ENCODE peak calls at places on chromosomes 12 and 14, in nine cellular contexts. X is stimulated activated naive CD4-positive, alpha-beta T cell; F is cardiac muscle cell; Y is stimulated activated CD4-positive, alpha-beta T cell treated with anti-CD3 and anti-CD28 coated beads, TNF-alpha, amount 100 ng/mL, for 4 hours; K is substantia nigra; A is stimulated activated naive CD8-positive, alpha-beta T cell treated with anti-CD3 and anti-CD28 coated beads, Interleukin-15, amount 100 ng/mL, for 72 hours; W is NCI-H510A treated with DMSO at 0.1 percent for 48 hours; Q is GDM1; G is omental fat pad. R is an unnamed sample.
A peak's percentile ranks its signal among the peaks of the same experiment; 100 is the strongest.

GRCh38 chr14:105503296-105503640 is 12.2 kb downstream of the TEDC1 start:
- DNase-seq in X (no peak), F (no peak), Y (no peak), K (no peak), A (no peak), W (no peak), Q (no peak), G (no peak), R (no peak)

GRCh38 chr14:54727929-54728328 is 161.0 kb downstream of the SAMD4A start:
- DNase-seq in X (no peak), F (no peak), Y (no peak), K (no peak), A (no peak), W (no peak), Q (no peak), G (no peak), R (no peak)

GRCh38 chr12:95286713-95287112 is 69.1 kb downstream of the VEZT start:
- DNase-seq in X (no peak), F (no peak), Y (no peak), K (no peak), A (no peak), W (no peak), Q (no peak), G (no peak), R (no peak)

GRCh38 chr12:47156167-47156736 is 76.5 kb upstream of the AMIGO2 start:
- DNase-seq in X (no peak), F (no peak), Y (no peak), K (no peak), A (no peak), W (peak; percentile 29), Q (no peak), G (no peak), R (no peak)

GRCh38 chr12:89319111-89319510 is 33.2 kb downstream of the DUSP6 start:
- DNase-seq in X (no peak), F (no peak), Y (no peak), K (no peak), A (no peak), W (no peak), Q (no peak), G (no peak), R (no peak)

GRCh38 chr14:30698463-30698862 is 76.3 kb downstream of the SCFD1 start:
- DNase-seq in X (no peak), F (no peak), Y (no peak), K (no peak), A (no peak), W (no peak), Q (no peak), G (no peak), R (no peak)

GRCh38 chr12:32893008-32893407 is 3.6 kb downstream of the PKP2 start:
- DNase-seq in X (no peak), F (peak; percentile 43), Y (no peak), K (no peak), A (no peak), W (no peak), Q (no peak), G (no peak), R (no peak)

GRCh38 chr12:52667509-52667908 is 12.7 kb downstream of the KRT1 start:
- DNase-seq in X (no peak), F (no peak), Y (no peak), K (no peak), A (no peak), W (no peak), Q (no peak), G (no peak), R (no peak)

GRCh38 chr12:28367993-28368392 is 177.7 kb downstream of the CCDC91 start:
- DNase-seq in X (no peak), F (no peak), Y (no peak), K (no peak), A (no peak), W (no peak), Q (no peak), G (no peak), R (no peak)

GRCh38 chr12:29148065-29148957 is 767 bp upstream of the FAR2 start:
- DNase-seq in X (no peak), F (no peak), Y (no peak), K (no peak), A (no peak), W (no peak), Q (no peak), G (no peak), R (no peak)

GRCh38 chr14:90819734-90820393 is 3.6 kb upstream of the TTC7B start:
- DNase-seq in X (no peak), F (no peak), Y (no peak), K (no peak), A (no peak), W (no peak), Q (no peak), G (no peak), R (no peak)

GRCh38 chr14:70692210-70692609 is 50.5 kb downstream of the TTC9 start:
- DNase-seq in X (no peak), F (no peak), Y (no peak), K (no peak), A (no peak), W (no peak), Q (no peak), G (no peak), R (no peak)

GRCh38 chr14:44384093-44384492 is 123.0 kb downstream of the FSCB start:
- DNase-seq in X (no peak), F (no peak), Y (no peak), K (no peak), A (no peak), W (no peak), Q (no peak), G (no peak), R (no peak)

GRCh38 chr12:101876861-101877815 is at the start of gene DRAM1:
- DNase-seq in X (peak; percentile 57), F (peak; percentile 76), Y (peak; percentile 48), K (peak; percentile 37), A (peak; percentile 89), W (peak; percentile 58), Q (peak; percentile 85), G (peak; percentile 60), R (peak; percentile 36)

GRCh38 chr14:49900973-49901372 is 8.1 kb downstream of the ARF6 start:
- DNase-seq in X (no peak), F (no peak), Y (no peak), K (no peak), A (no peak), W (no peak), Q (no peak), G (no peak), R (no peak)

GRCh38 chr12:112303004-112303403 is 79.2 kb downstream of the HECTD4 start:
- DNase-seq in X (no peak), F (no peak), Y (no peak), K (no peak), A (peak; percentile 81), W (no peak), Q (no peak), G (no peak), R (no peak)

GRCh38 chr12:93122089-93122488 is 193.0 kb upstream of the EEA1 start:
- DNase-seq in X (no peak), F (no peak), Y (no peak), K (no peak), A (no peak), W (peak; percentile 51), Q (no peak), G (no peak), R (no peak)

GRCh38 chr12:76799362-76799761 is 35.4 kb downstream of the ZDHHC17 start:
- DNase-seq in X (no peak), F (no peak), Y (no peak), K (no peak), A (no peak), W (no peak), Q (no peak), G (no peak), R (no peak)

GRCh38 chr14:99686557-99687283 is 2.6 kb downstream of the CYP46A1 start:
- DNase-seq in X (no peak), F (no peak), Y (no peak), K (no peak), A (peak; percentile 4), W (no peak), Q (no peak), G (no peak), R (no peak)

GRCh38 chr12:75329918-75330826 is at the start of gene CAPS2:
- DNase-seq in X (peak; percentile 42), F (peak; percentile 90), Y (peak; percentile 43), K (peak; percentile 53), A (peak; percentile 67), W (peak; percentile 88), Q (peak; percentile 53), G (peak; percentile 58), R (peak; percentile 50)

GRCh38 chr12:111295176-111295575 is 73.7 kb downstream of the PHETA1 start:
- DNase-seq in X (no peak), F (no peak), Y (no peak), K (no peak), A (no peak), W (no peak), Q (no peak), G (no peak), R (no peak)

GRCh38 chr12:30661210-30661609 is 34.5 kb downstream of the IPO8 start:
- DNase-seq in X (no peak), F (no peak), Y (no peak), K (no peak), A (no peak), W (no peak), Q (no peak), G (no peak), R (no peak)

GRCh38 chr14:26702721-26703250 is 105.0 kb upstream of the NOVA1 start:
- DNase-seq in X (no peak), F (no peak), Y (no peak), K (no peak), A (no peak), W (no peak), Q (no peak), G (no peak), R (no peak)

GRCh38 chr12:19404232-19404880 is 34.9 kb upstream of the AEBP2 start:
- DNase-seq in X (no peak), F (no peak), Y (no peak), K (no peak), A (peak; percentile 31), W (no peak), Q (no peak), G (no peak), R (no peak)

GRCh38 chr12:52836042-52836466 is 1.9 kb upstream of the KRT79 start:
- DNase-seq in X (no peak), F (no peak), Y (peak; percentile 31), K (no peak), A (peak; percentile 82), W (no peak), Q (peak; percentile 62), G (no peak), R (no peak)

GRCh38 chr12:64609543-64610091 is 678 bp upstream of the RASSF3 start:
- DNase-seq in X (no peak), F (peak; percentile 19), Y (no peak), K (no peak), A (no peak), W (peak; percentile 80), Q (no peak), G (no peak), R (no peak)

GRCh38 chr14:96064866-96065265 is 25.7 kb downstream of the C14orf132 start:
- DNase-seq in X (no peak), F (no peak), Y (no peak), K (no peak), A (no peak), W (no peak), Q (no peak), G (no peak), R (no peak)

GRCh38 chr12:25328082-25328712 is 77.5 kb upstream of the KRAS start:
- DNase-seq in X (no peak), F (no peak), Y (no peak), K (no peak), A (no peak), W (peak; percentile 16), Q (no peak), G (no peak), R (no peak)

GRCh38 chr14:64388533-64389243 is 535 bp downstream of the MTHFD1 start:
- DNase-seq in X (no peak), F (peak; percentile 46), Y (no peak), K (no peak), A (no peak), W (peak; percentile 81), Q (no peak), G (no peak), R (no peak)

GRCh38 chr14:92336363-92336762 is 13.4 kb downstream of the SLC24A4 start:
- DNase-seq in X (no peak), F (no peak), Y (no peak), K (no peak), A (no peak), W (no peak), Q (no peak), G (no peak), R (no peak)

GRCh38 chr14:90023176-90023896 is 38.5 kb upstream of the KCNK13 start:
- DNase-seq in X (no peak), F (no peak), Y (no peak), K (no peak), A (no peak), W (no peak), Q (no peak), G (no peak), R (no peak)

R was measured in CMK.